ENCODE peak calls at places on chromosomes 13 and 19, in eight cellular contexts. S, Z, B, U, T, P, V and D are unnamed samples.

GRCh38 chr19:3459322-3459881 is 20.9 kb downstream of the SMIM24 start:
- DNase-seq in S (peak; percentile 63), Z (peak; percentile 80), B (peak; percentile 91), U (no peak), T (peak; percentile 40), P (no peak), V (peak; percentile 87), D (no peak)

GRCh38 chr13:24097064-24097463 is 63.5 kb upstream of the SPATA13 start:
- DNase-seq in S (no peak), Z (no peak), B (peak; percentile 45), U (no peak), T (no peak), P (no peak), V (no peak), D (no peak)

GRCh38 chr19:33445752-33446070 is 72.2 kb downstream of the CEBPG start:
- DNase-seq in S (no peak), Z (no peak), B (no peak), U (no peak), T (no peak), P (no peak), V (no peak), D (no peak)

GRCh38 chr19:47310819-47311218 is 1.2 kb downstream of the C5AR1 start:
- DNase-seq in S (no peak), Z (no peak), B (peak; percentile 47), U (no peak), T (no peak), P (no peak), V (no peak), D (no peak)

GRCh38 chr19:51071006-51071405 is 6.1 kb upstream of the KLK13 start:
- DNase-seq in S (no peak), Z (no peak), B (no peak), U (no peak), T (peak; percentile 58), P (no peak), V (no peak), D (no peak)

GRCh38 chr19:2735374-2735773 is 4.4 kb downstream of the SLC39A3 start:
- DNase-seq in S (no peak), Z (no peak), B (no peak), U (no peak), T (no peak), P (no peak), V (no peak), D (no peak)

GRCh38 chr19:56927791-56928207 is 87.3 kb upstream of the PEG3 start:
- DNase-seq in S (no peak), Z (no peak), B (no peak), U (no peak), T (no peak), P (no peak), V (no peak), D (no peak)

GRCh38 chr19:49533551-49534488 is 6.0 kb downstream of the RCN3 start:
- DNase-seq in S (peak; percentile 69), Z (no peak), B (peak; percentile 62), U (peak; percentile 84), T (peak; percentile 67), P (peak; percentile 81), V (no peak), D (peak; percentile 73)

GRCh38 chr19:23263870-23264590 is 13.8 kb upstream of the ZNF724 start:
- DNase-seq in S (no peak), Z (no peak), B (peak; percentile 24), U (no peak), T (peak; percentile 22), P (no peak), V (no peak), D (no peak)

GRCh38 chr13:84430015-84430414 is 547.7 kb upstream of the SLITRK1 start:
- DNase-seq in S (no peak), Z (no peak), B (no peak), U (no peak), T (peak; percentile 5), P (no peak), V (no peak), D (no peak)

GRCh38 chr19:48551437-48552302 is at the start of gene SULT2B1:
- DNase-seq in S (peak; percentile 87), Z (no peak), B (no peak), U (no peak), T (peak; percentile 28), P (no peak), V (no peak), D (no peak)

GRCh38 chr19:29119582-29119981 is 93.4 kb downstream of the UQCRFS1 start:
- DNase-seq in S (no peak), Z (no peak), B (no peak), U (peak; percentile 53), T (no peak), P (no peak), V (no peak), D (no peak)

GRCh38 chr13:51539887-51540286 is 44.4 kb upstream of the WDFY2 start:
- DNase-seq in S (no peak), Z (no peak), B (no peak), U (no peak), T (no peak), P (no peak), V (no peak), D (no peak)

GRCh38 chr19:7852851-7853759 is 21.1 kb downstream of the PRR36 start:
- DNase-seq in S (peak; percentile 86), Z (no peak), B (peak; percentile 94), U (peak; percentile 91), T (peak; percentile 63), P (peak; percentile 50), V (no peak), D (peak; percentile 76)
- H3K4me3 ChIP-seq in S (no peak overlapping the region), Z (no peak overlapping the region), B (no peak overlapping the region), U (no peak overlapping the region), T (no peak overlapping the region), P (no peak overlapping the region), V (no peak overlapping the region), D (no peak overlapping the region)

DNA sequence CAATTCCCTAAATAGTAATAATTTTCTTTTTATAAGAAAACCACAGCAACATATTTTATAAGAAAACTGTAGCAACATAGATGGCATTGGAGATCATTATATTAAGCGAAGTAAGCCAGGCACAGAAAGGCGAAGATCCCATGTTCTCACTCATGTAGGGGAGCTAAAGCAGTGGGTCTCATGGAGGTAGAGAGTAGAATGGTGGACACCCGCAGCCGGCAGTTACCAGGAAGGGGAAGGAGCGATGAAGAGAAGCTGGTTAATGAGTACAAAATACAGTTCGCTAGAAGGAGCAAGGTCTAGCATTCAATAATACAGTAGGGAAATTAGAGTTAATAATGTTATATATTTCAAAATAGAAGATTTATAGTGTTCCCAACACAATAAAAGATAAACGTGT is 42.8 kb downstream of the CRYL1 start:
- DNase-seq in S (no peak), Z (no peak), B (no peak), U (no peak), T (no peak), P (no peak), V (no peak), D (no peak)
- H3K4me1 ChIP-seq in S (no peaks in the 10 kb centered on the region), Z (no peaks in the 10 kb centered on the region), B (peaks cover 3% of the 10 kb centered on the region), U (no peaks in the 10 kb centered on the region), T (no peaks in the 10 kb centered on the region), P (no peaks in the 10 kb centered on the region), V (no peaks in the 10 kb centered on the region), D (no peaks in the 10 kb centered on the region)

DNA sequence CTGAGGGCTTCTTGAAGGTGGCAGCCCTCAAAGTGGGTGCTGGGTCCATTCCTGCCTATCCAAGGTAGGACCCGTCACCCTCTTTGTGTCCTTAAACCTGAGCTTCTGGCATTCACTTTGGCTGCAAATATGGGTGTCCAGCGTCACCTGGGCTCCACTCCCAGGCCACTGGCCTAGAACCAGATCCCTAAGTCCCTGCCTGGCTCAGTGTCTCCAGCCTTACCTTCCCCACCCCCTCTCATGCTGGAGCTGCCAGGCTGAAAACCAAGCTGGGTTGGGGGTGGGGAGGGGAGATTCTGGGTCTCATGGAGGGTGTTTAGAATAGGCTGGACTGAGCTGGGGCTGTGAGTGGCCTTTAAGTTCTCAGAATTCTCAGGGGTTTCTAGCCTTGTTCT is 12.4 kb downstream of the PDE4A start:
- DNase-seq in S (no peak), Z (no peak), B (no peak), U (no peak), T (no peak), P (no peak), V (no peak), D (no peak)
- H3K4me3 ChIP-seq in S (peak overlapping the region; percentile 77), Z (peak overlapping the region; percentile 77), B (no peak overlapping the region), U (no peak overlapping the region), T (no peak overlapping the region), P (no peak overlapping the region), V (peak overlapping the region; percentile 84), D (no peak overlapping the region)

DNA sequence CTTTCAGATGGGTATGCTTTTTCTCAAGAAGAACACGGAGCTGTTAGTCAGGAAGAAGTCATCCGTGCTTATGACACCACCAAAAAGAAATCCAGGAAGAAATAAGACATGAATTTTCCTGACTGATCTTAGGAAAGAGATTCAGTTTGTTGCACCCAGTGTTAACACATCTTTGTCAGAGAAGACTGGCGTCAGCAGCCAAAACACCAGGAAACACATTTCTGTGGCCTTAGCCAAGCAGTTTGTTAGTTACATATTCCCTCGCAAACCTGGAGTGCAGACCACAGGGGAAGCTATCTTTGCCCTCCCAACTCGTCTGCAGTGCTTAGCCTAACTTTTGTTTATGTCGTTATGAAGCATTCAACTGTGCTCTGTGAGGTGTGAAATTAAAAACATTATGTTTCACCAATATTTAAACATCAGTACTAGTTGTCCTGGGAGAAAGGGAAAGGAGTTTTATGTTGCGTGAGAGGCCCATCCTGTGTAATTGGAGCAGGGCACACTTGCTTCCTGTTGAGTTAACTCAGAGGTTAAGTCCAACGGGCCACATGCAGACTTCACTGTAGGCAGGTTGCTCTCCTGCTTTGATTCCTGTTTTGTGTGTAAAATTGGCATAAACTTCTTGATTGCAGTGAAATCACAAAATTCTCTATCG is 31.8 kb downstream of the SHISA2 start:
- DNase-seq in S (no peak), Z (no peak), B (no peak), U (no peak), T (no peak), P (no peak), V (no peak), D (no peak)
- H3K4me1 ChIP-seq in S (no peaks in the 10 kb centered on the region), Z (peaks cover 6% of the 10 kb centered on the region), B (no peaks in the 10 kb centered on the region), U (peaks cover 21% of the 10 kb centered on the region), T (peaks cover 24% of the 10 kb centered on the region), P (no peaks in the 10 kb centered on the region), V (no peaks in the 10 kb centered on the region), D (no peaks in the 10 kb centered on the region)

DNA sequence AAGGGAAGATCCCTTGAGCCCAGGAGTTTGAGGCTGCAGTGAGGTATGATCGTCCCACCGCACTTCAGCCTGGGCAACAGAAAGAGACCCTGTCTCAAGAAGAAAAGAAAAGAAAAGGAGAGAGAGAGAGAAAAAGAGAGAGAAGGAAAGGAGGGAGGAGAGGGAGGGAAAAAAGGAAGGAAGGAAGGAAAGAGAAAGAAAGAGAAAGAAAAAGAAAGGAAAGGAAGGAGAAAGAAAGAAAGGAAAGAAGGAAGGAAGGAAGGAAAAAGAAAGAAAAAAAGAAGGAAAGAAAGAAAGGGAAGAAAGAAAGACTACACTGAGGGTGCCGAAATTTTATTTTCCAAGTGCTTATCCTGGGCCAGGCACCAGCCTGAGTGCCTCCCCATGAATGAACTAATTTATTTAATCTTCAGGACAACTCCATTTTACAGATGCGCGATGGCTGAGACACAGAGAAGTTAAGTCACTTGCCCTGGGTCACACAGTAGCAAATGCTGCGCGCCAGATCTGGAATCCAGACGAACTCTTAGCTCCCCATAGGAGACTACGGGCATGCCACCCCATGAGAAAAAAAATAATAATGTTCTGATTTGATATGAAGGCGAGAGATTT is 2.7 kb downstream of the CDC42EP5 start:
- DNase-seq in S (no peak), Z (no peak), B (no peak), U (no peak), T (no peak), P (no peak), V (no peak), D (no peak)
- H3K4me3 ChIP-seq in S (peak overlapping the region; percentile 74), Z (peak overlapping the region; percentile 71), B (no peak overlapping the region), U (peak overlapping the region; percentile 40), T (peak overlapping the region; percentile 54), P (no peak overlapping the region), V (peak overlapping the region; percentile 80), D (no peak overlapping the region)